ENCODE peak calls at places on chromosomes 2 and 18, in seven cellular contexts. C is OCI-LY7, O is HCT116, Z is body of pancreas, H is kidney, R is DND-41, B is PC-9. T is an unnamed sample.

GRCh38 chr2:176206677-176207076 is 18.2 kb downstream of the HOXD1 start:
- DNase-seq in Z (no peak), R (no peak), H (no peak), B (no peak), O (no peak), C (no peak), T (peak; percentile 23)

GRCh38 chr2:3648652-3649177 is 9.3 kb upstream of the ALLC start:
- DNase-seq in Z (no peak), O (no peak), R (no peak), H (no peak), B (no peak), C (no peak), T (no peak)

GRCh38 chr2:127115471-127116199 is 8.7 kb upstream of the BIN1 start:
- DNase-seq in R (no peak), O (no peak), Z (no peak), C (no peak), H (peak; percentile 4), B (no peak), T (no peak)

GRCh38 chr2:48144777-48145176 is 238.5 kb upstream of the FBXO11 start:
- DNase-seq in C (no peak), Z (no peak), O (no peak), B (no peak), H (no peak), R (peak; percentile 74), T (peak; percentile 2)

GRCh38 chr2:182020319-182021055 is 34.8 kb downstream of the PPP1R1C start:
- DNase-seq in B (no peak), H (no peak), O (no peak), Z (no peak), R (no peak), C (no peak), T (peak; percentile 83)

GRCh38 chr2:178681081-178681480 is 126.1 kb downstream of the TTN start:
- DNase-seq in C (no peak), H (no peak), B (no peak), Z (no peak), R (no peak), O (no peak), T (no peak)

GRCh38 chr2:71940695-71941094 is 207.0 kb downstream of the CYP26B1 start:
- DNase-seq in Z (no peak), B (no peak), R (no peak), O (no peak), H (no peak), C (no peak), T (no peak)

GRCh38 chr2:239224249-239224605 is 176.6 kb downstream of the HDAC4 start:
- DNase-seq in R (no peak), O (no peak), C (no peak), B (no peak), H (no peak), Z (no peak), T (no peak)

GRCh38 chr2:20339012-20339411 is 11.6 kb downstream of the PUM2 start:
- DNase-seq in R (no peak), H (no peak), B (no peak), O (no peak), C (no peak), Z (no peak), T (no peak)

GRCh38 chr2:228646061-228646460 is 464.6 kb upstream of the SPHKAP start:
- DNase-seq in O (no peak), B (no peak), Z (no peak), C (no peak), R (no peak), H (no peak), T (peak; percentile 2)

GRCh38 chr2:62931536-62931935 is 119.1 kb upstream of the OTX1 start:
- DNase-seq in R (no peak), C (no peak), H (no peak), B (no peak), Z (no peak), O (no peak), T (no peak)

GRCh38 chr2:20333738-20334137 is 16.9 kb downstream of the PUM2 start:
- DNase-seq in B (no peak), O (no peak), R (no peak), H (no peak), C (no peak), Z (no peak), T (no peak)

GRCh38 chr2:119549236-119549635 is 5.0 kb downstream of the CFAP221 start:
- DNase-seq in C (no peak), O (no peak), H (no peak), B (no peak), R (no peak), Z (peak; percentile 60), T (peak; percentile 73)

GRCh38 chr18:62420151-62420512 is 95.0 kb downstream of the TNFRSF11A start:
- DNase-seq in B (no peak), H (no peak), O (no peak), C (no peak), Z (no peak), R (no peak), T (peak; percentile 60)

GRCh38 chr2:47205576-47206141 is 50.6 kb upstream of the STPG4 start:
- DNase-seq in C (no peak), Z (no peak), O (no peak), R (no peak), B (no peak), H (peak; percentile 74), T (peak; percentile 73)

GRCh38 chr2:186687774-186688173 is 6.1 kb upstream of the FAM171B start:
- DNase-seq in H (no peak), C (peak; percentile 30), Z (no peak), R (no peak), B (no peak), O (no peak), T (no peak)

GRCh38 chr2:555164-555922 is 121.9 kb downstream of the TMEM18 start:
- DNase-seq in Z (no peak), C (no peak), H (no peak), R (no peak), O (no peak), B (no peak), T (no peak)

GRCh38 chr18:47215554-47216138 is 35.8 kb downstream of the SKOR2 start:
- DNase-seq in C (peak; percentile 26), O (peak; percentile 55), H (no peak), Z (no peak), R (peak; percentile 27), B (no peak), T (peak; percentile 41)

GRCh38 chr2:96928277-96928781 is 58.1 kb downstream of the FAM178B start:
- DNase-seq in O (no peak), B (no peak), R (no peak), Z (no peak), H (no peak), C (no peak), T (peak; percentile 5)

GRCh38 chr2:20622731-20623130 is 28.2 kb downstream of the HS1BP3 start:
- DNase-seq in R (no peak), H (peak; percentile 54), Z (peak; percentile 20), O (no peak), C (no peak), B (peak; percentile 30), T (no peak)

GRCh38 chr2:185610301-185610700 is 128.3 kb upstream of the FSIP2 start:
- DNase-seq in R (no peak), H (no peak), Z (no peak), C (no peak), B (no peak), O (no peak), T (no peak)

GRCh38 chr2:167592441-167592840 is 655.0 kb downstream of the STK39 start:
- DNase-seq in O (no peak), C (no peak), Z (no peak), B (no peak), R (no peak), H (no peak), T (no peak)

GRCh38 chr18:70671889-70672551 is 383.2 kb downstream of the SOCS6 start:
- DNase-seq in O (no peak), H (no peak), R (no peak), C (peak; percentile 10), Z (no peak), B (no peak), T (no peak)

GRCh38 chr2:24779121-24779520 is 14.1 kb downstream of the PTRHD1 start:
- DNase-seq in R (no peak), C (no peak), Z (no peak), B (peak; percentile 20), H (no peak), O (no peak), T (no peak)

GRCh38 chr2:136441979-136442378 is 323.4 kb upstream of the THSD7B start:
- DNase-seq in Z (no peak), B (no peak), O (no peak), H (no peak), R (no peak), C (no peak), T (no peak)

GRCh38 chr2:45741451-45741850 is 90.0 kb downstream of the PRKCE start:
- DNase-seq in Z (peak; percentile 52), C (no peak), B (no peak), H (no peak), R (no peak), O (no peak), T (no peak)

GRCh38 chr2:88070055-88070454 is 2.4 kb downstream of the SMYD1 start:
- DNase-seq in Z (no peak), H (no peak), R (no peak), O (no peak), C (no peak), B (no peak), T (no peak)

DNA sequence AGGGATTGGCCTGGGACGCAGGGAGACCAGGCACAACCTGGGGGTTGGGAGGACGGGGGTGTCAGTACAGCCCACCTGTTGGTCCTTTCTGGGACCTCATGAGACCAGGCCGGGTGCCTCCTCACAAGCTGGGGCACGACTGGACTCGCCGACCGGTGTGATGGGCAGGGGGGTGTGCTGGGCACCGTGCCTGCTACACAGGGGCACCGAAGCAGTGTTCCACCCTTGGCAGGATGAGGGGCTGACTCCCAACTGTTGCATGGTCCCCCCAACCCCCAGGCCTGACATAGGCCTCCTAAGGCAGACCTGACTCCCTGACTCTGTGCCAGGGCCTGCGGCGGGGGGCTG is 256.7 kb downstream of the ATAD2B start:
- DNase-seq in B (no peak), C (no peak), H (no peak), O (no peak), R (no peak), Z (no peak), T (no peak)
- H3K27ac ChIP-seq in B (no peak overlapping the region), C (no peak overlapping the region), H (peak overlapping the region; percentile 65), O (no peak overlapping the region), R (no peak overlapping the region), Z (no peak overlapping the region), T (no peak overlapping the region)

GRCh38 chr2:158518083-158518482 is 61.3 kb downstream of the PKP4 start:
- DNase-seq in Z (no peak), R (no peak), H (no peak), C (no peak), O (no peak), B (no peak), T (no peak)
- H3K27ac ChIP-seq in Z (no peak overlapping the region), R (no peak overlapping the region), H (no peak overlapping the region), C (no peak overlapping the region), O (no peak overlapping the region), B (no peak overlapping the region), T (no peak overlapping the region)

DNA sequence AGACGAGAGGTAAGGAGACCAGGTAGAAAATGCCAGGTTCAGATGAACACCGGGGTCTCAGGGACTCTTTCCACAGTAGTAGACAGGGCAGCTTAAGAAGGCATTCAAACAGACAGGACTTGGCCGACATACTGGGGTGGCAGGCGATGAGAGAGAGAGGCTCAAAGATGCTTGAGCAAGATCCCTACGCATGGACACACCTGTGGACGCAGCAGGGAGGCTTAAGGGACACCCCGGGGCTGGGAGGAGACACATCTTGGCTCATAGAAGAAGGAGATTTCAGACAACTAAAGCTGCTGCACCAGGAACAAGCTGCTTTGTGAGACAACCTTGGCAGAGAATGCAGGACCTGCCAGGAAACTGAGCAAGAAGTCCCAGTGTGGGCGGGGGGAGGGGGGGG is 400.9 kb downstream of the NBAS start:
- DNase-seq in C (no peak), O (no peak), H (no peak), B (no peak), Z (no peak), R (no peak), T (no peak)
- H3K27ac ChIP-seq in C (no peak overlapping the region), O (no peak overlapping the region), H (no peak overlapping the region), B (no peak overlapping the region), Z (no peak overlapping the region), R (no peak overlapping the region), T (no peak overlapping the region)

GRCh38 chr2:113892004-113892740 is 2.3 kb downstream of the ACTR3 start:
- DNase-seq in B (no peak), C (no peak), R (no peak), H (no peak), Z (no peak), O (no peak), T (no peak)
- H3K27ac ChIP-seq in B (peak overlapping the region; percentile 83), C (peak overlapping the region; percentile 43), R (peak overlapping the region; percentile 1), H (no peak overlapping the region), Z (no peak overlapping the region), O (no peak overlapping the region), T (peak overlapping the region; percentile 85)

T was measured in astrocyte.